ENCODE peak calls at places on chromosomes 1 and 21, in seven cellular contexts. D is GM23338; R is CD4-positive, CD25-positive, alpha-beta regulatory T cell; J is left ventricle myocardium inferior; M is transverse colon; V is cardiac muscle cell; G is right lobe of liver. I is an unnamed sample.
A peak's percentile ranks its signal among the peaks of the same experiment; 100 is the strongest.

GRCh38 chr21:35508389-35508888 is 459.3 kb upstream of the RUNX1 start:
- DNase-seq in D (peak; percentile 85), R (no peak), J (peak; percentile 60), M (peak; percentile 50), V (no peak), G (peak; percentile 58), I (peak; percentile 76)

GRCh38 chr1:87100271-87100670 is 185.8 kb downstream of the HS2ST1 start:
- DNase-seq in D (peak; percentile 50), R (no peak), J (no peak), M (no peak), V (no peak), G (no peak), I (no peak)

GRCh38 chr1:109478806-109479205 is 4.9 kb upstream of the ATXN7L2 start:
- DNase-seq in D (peak; percentile 77), R (no peak), J (no peak), M (peak; percentile 35), V (peak; percentile 23), G (no peak), I (no peak)

GRCh38 chr1:211610779-211611556 is 32.0 kb upstream of the SLC30A1 start:
- DNase-seq in D (no peak), R (no peak), J (peak; percentile 30), M (no peak), V (no peak), G (peak; percentile 75), I (no peak)

GRCh38 chr1:109770331-109771095 is 6.8 kb upstream of the EPS8L3 start:
- DNase-seq in D (no peak), R (no peak), J (peak; percentile 36), M (peak; percentile 6), V (no peak), G (peak; percentile 45), I (no peak)

GRCh38 chr1:7402548-7402850 is 368.6 kb upstream of the VAMP3 start:
- DNase-seq in D (no peak), R (no peak), J (no peak), M (no peak), V (no peak), G (no peak), I (no peak)

GRCh38 chr1:205600085-205600484 is 31.7 kb downstream of the ELK4 start:
- DNase-seq in D (no peak), R (no peak), J (no peak), M (no peak), V (no peak), G (no peak), I (peak; percentile 71)

GRCh38 chr21:37380349-37381323 is 14.1 kb downstream of the DYRK1A start:
- DNase-seq in D (peak; percentile 60), R (no peak), J (no peak), M (no peak), V (no peak), G (peak; percentile 61), I (no peak)

GRCh38 chr1:154427173-154428139 is 22.3 kb downstream of the IL6R start:
- DNase-seq in D (no peak), R (no peak), J (peak; percentile 84), M (peak; percentile 84), V (no peak), G (peak; percentile 94), I (no peak)

GRCh38 chr1:157813269-157813668 is 6.7 kb downstream of the FCRL1 start:
- DNase-seq in D (no peak), R (no peak), J (no peak), M (no peak), V (no peak), G (no peak), I (no peak)
- H3K27ac ChIP-seq in D (no peak overlapping the region), R (no peak overlapping the region), J (no peak overlapping the region), M (no peak overlapping the region), V (no peak overlapping the region), G (no peak overlapping the region), I (no peak overlapping the region)

DNA sequence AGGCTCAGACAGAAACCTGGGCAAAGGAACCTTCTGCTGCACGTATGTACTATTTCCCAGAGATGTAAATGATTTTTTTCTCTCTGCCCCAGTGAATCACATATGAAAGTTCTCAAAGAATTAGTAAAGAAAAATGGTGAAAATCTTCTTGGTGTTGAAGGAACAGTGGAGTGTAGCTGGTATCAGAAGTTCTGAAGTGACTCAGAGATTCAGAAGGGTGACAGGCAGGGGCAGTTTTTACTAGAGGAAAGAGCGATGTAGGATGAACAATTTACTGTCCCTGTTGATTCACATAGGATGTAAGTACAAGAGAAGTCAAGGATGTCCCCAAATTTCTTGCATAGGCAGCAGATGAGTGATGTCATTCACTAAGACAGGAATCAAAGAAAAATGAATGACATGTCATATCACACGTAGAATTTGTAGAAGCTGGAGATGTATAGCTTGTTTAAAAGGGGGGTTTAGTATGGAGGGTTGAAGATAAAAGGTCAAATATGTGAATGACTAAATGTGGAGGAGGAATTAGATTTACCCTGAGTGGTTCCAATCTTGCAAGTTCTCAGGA is 26.4 kb downstream of the WLS start:
- DNase-seq in D (no peak), R (no peak), J (no peak), M (no peak), V (no peak), G (no peak), I (no peak)
- H3K27ac ChIP-seq in D (no peak overlapping the region), R (no peak overlapping the region), J (peak overlapping the region; percentile 63), M (no peak overlapping the region), V (peak overlapping the region; percentile 70), G (peak overlapping the region; percentile 11), I (no peak overlapping the region)

GRCh38 chr1:23927097-23927496 is 13.9 kb upstream of the CNR2 start:
- DNase-seq in D (no peak), R (no peak), J (no peak), M (no peak), V (no peak), G (no peak), I (no peak)

GRCh38 chr1:23928789-23929188 is 15.6 kb upstream of the CNR2 start:
- DNase-seq in D (no peak), R (no peak), J (no peak), M (no peak), V (no peak), G (no peak), I (no peak)

GRCh38 chr1:23931481-23931880 is 18.3 kb upstream of the CNR2 start:
- DNase-seq in D (no peak), R (no peak), J (no peak), M (no peak), V (no peak), G (no peak), I (no peak)

GRCh38 chr1:23930270-23930669 is 17.1 kb upstream of the CNR2 start:
- DNase-seq in D (no peak), R (no peak), J (no peak), M (no peak), V (no peak), G (no peak), I (no peak)

DNA sequence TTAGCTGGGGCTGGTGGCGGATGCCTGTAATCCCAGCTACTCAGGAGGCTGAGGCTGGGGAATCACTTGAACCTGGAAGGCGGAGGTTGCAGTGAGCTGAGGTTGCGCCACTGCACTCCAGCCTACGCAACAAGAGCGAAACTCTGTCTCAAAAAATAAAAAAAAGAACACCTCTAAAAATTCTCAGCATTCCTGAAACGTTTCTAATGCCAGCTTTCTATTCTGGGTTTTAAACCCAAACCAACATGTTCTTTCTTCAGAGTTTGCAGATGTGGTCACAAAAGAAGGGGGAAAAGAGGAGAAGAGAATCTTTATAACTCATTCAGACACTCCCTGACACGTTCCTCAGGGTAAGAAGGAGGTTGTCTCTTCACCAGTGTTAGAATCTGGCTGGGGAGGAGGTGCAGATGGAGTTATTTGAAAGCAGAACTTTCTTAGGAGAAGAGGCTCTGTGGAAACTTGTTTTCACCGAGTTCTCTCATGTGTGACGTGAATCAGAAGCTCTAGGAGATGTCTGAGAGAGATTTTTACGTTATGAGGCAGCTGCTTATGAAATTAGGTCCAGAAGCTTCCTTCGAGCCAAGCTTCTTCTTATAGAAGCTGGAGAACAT is 17.8 kb upstream of the CNR2 start:
- DNase-seq in D (no peak), R (no peak), J (no peak), M (no peak), V (no peak), G (no peak), I (peak; percentile 25)
- H3K27ac ChIP-seq in D (no peak overlapping the region), R (no peak overlapping the region), J (no peak overlapping the region), M (peak overlapping the region; percentile 45), V (no peak overlapping the region), G (no peak overlapping the region), I (no peak overlapping the region)

GRCh38 chr1:79042117-79042516 is 35.6 kb upstream of the ADGRL4 start:
- DNase-seq in D (no peak), R (no peak), J (no peak), M (no peak), V (no peak), G (no peak), I (no peak)

GRCh38 chr1:79043506-79043905 is 37.0 kb upstream of the ADGRL4 start:
- DNase-seq in D (peak; percentile 14), R (no peak), J (no peak), M (no peak), V (no peak), G (no peak), I (no peak)

GRCh38 chr1:79041666-79042065 is 35.1 kb upstream of the ADGRL4 start:
- DNase-seq in D (no peak), R (no peak), J (no peak), M (no peak), V (no peak), G (no peak), I (no peak)

GRCh38 chr1:79040424-79041089 is 34.0 kb upstream of the ADGRL4 start:
- DNase-seq in D (no peak), R (no peak), J (no peak), M (no peak), V (no peak), G (no peak), I (no peak)

DNA sequence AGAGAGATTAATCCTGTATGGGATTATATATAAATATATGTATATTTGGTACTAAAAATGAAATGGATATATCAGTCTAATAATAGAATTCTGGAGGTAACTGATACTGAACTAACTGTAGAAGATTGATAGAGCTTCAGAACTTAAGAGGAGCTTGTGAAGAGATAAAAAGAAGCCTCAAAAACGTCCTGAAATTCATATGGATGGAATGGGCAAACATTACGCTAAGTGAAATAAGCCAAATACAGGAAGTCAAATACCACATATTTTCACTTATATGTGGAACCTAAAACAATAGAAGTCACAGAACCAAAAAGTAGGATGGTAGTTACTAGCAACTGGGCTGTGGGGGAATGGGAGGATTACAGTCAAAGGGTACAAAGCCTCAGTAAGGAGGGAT is 36.0 kb upstream of the ADGRL4 start:
- DNase-seq in D (no peak), R (no peak), J (no peak), M (no peak), V (no peak), G (no peak), I (no peak)
- H3K27ac ChIP-seq in D (no peak overlapping the region), R (no peak overlapping the region), J (no peak overlapping the region), M (no peak overlapping the region), V (no peak overlapping the region), G (no peak overlapping the region), I (peak overlapping the region; percentile 30)

GRCh38 chr1:186142159-186142558 is 232.9 kb downstream of the TPR start:
- DNase-seq in D (no peak), R (no peak), J (no peak), M (no peak), V (no peak), G (no peak), I (no peak)

GRCh38 chr1:186139115-186139514 is 235.9 kb downstream of the TPR start:
- DNase-seq in D (no peak), R (no peak), J (no peak), M (no peak), V (no peak), G (no peak), I (no peak)

GRCh38 chr1:186142916-186143315 is 232.1 kb downstream of the TPR start:
- DNase-seq in D (no peak), R (no peak), J (no peak), M (no peak), V (no peak), G (no peak), I (no peak)

GRCh38 chr1:186143521-186143920 is 231.5 kb downstream of the TPR start:
- DNase-seq in D (no peak), R (no peak), J (no peak), M (no peak), V (no peak), G (no peak), I (no peak)

GRCh38 chr1:186139706-186140105 is 235.3 kb downstream of the TPR start:
- DNase-seq in D (no peak), R (no peak), J (no peak), M (no peak), V (no peak), G (no peak), I (peak; percentile 70)
- H3K27ac ChIP-seq in D (no peak overlapping the region), R (no peak overlapping the region), J (no peak overlapping the region), M (no peak overlapping the region), V (no peak overlapping the region), G (no peak overlapping the region), I (peak overlapping the region; percentile 29)